ENCODE peak calls at places on chromosome 1, in six cellular contexts. Z is heart left ventricle; L is neuronal stem cell; M is uterus; Y is endothelial cell; S is effector memory CD4-positive, alpha-beta T cell. H is an unnamed sample.

GRCh38 chr1:181469829-181470228 is 13.5 kb upstream of the CACNA1E start:
- DNase-seq in Z (no peak), L (no peak), M (peak), Y (no peak), S (no peak), H (no peak)

GRCh38 chr1:228006793-228007053 is at the start of gene WNT3A:
- DNase-seq in Z (no peak), L (no peak), M (no peak), Y (no peak), S (no peak), H (no peak)

GRCh38 chr1:201171063-201172036 is 17.1 kb upstream of the TMEM9 start:
- DNase-seq in Z (peak), L (no peak), M (peak), Y (peak), S (peak), H (peak)

GRCh38 chr1:147080671-147081394 is 91.4 kb downstream of the PRKAB2 start:
- DNase-seq in Z (no peak), L (no peak), M (no peak), Y (no peak), S (no peak), H (peak)

GRCh38 chr1:87169250-87169910 is 159.3 kb upstream of the LMO4 start:
- DNase-seq in Z (no peak), L (peak), M (no peak), Y (no peak), S (no peak), H (peak)

GRCh38 chr1:19463204-19463803 is 22.0 kb downstream of the CAPZB start:
- DNase-seq in Z (no peak), L (no peak), M (no peak), Y (no peak), S (peak), H (no peak)

GRCh38 chr1:117981455-117982192 is 52.1 kb downstream of the WDR3 start:
- DNase-seq in Z (no peak), L (no peak), M (no peak), Y (no peak), S (no peak), H (no peak)

GRCh38 chr1:21607549-21608529 is 61.3 kb downstream of the RAP1GAP start:
- DNase-seq in Z (peak), L (peak), M (peak), Y (peak), S (no peak), H (peak)

GRCh38 chr1:181113061-181113695 is 24.7 kb downstream of the IER5 start:
- DNase-seq in Z (no peak), L (no peak), M (peak), Y (no peak), S (no peak), H (no peak)

GRCh38 chr1:116579253-116579875 is 8.5 kb upstream of the CD58 start:
- DNase-seq in Z (no peak), L (no peak), M (no peak), Y (no peak), S (no peak), H (no peak)

GRCh38 chr1:71634159-71634558 is 553.3 kb upstream of the ZRANB2 start:
- DNase-seq in Z (no peak), L (no peak), M (no peak), Y (no peak), S (no peak), H (no peak)

H was measured in nephron progenitor cell.